ENCODE peak calls at places on chromosomes 6 and 20, in eight cellular contexts. B, H, D, G, K, Q, Y and C are unnamed samples.

GRCh38 chr6:24139639-24140038 is 13.6 kb downstream of the NRSN1 start:
- DNase-seq in B (no peak), G (no peak), D (no peak), H (no peak), K (no peak), Q (no peak), Y (no peak), C (no peak)

GRCh38 chr6:142695016-142695415 is 250.0 kb downstream of the HIVEP2 start:
- DNase-seq in B (no peak), D (no peak), Y (no peak), H (no peak), Q (no peak), G (no peak), K (no peak), C (no peak)

GRCh38 chr20:37729909-37730308 is 36.1 kb downstream of the CTNNBL1 start:
- DNase-seq in Q (no peak), B (no peak), G (no peak), D (no peak), K (no peak), Y (no peak), H (no peak), C (no peak)

GRCh38 chr20:2585811-2586210 is 49.4 kb downstream of the TMC2 start:
- DNase-seq in B (no peak), D (no peak), K (no peak), H (no peak), Y (no peak), G (no peak), Q (no peak), C (no peak)

GRCh38 chr6:31525932-31526591 is 2.7 kb upstream of the MCCD1 start:
- DNase-seq in Y (no peak), B (no peak), Q (no peak), K (peak), H (no peak), G (no peak), D (no peak), C (no peak)

GRCh38 chr6:125008261-125008671 is 46.0 kb downstream of the RNF217 start:
- DNase-seq in B (no peak), G (no peak), Y (no peak), D (no peak), H (no peak), K (no peak), Q (no peak), C (no peak)

GRCh38 chr6:129923520-129923919 is 62.4 kb upstream of the TMEM244 start:
- DNase-seq in B (no peak), G (no peak), H (no peak), K (no peak), D (no peak), Q (no peak), Y (no peak), C (no peak)

GRCh38 chr20:59159091-59159821 is 4.4 kb upstream of the ZNF831 start:
- DNase-seq in Q (no peak), D (no peak), B (no peak), Y (peak), G (no peak), K (no peak), H (no peak), C (no peak)

GRCh38 chr6:25945175-25945574 is 14.7 kb upstream of the SLC17A2 start:
- DNase-seq in Y (no peak), D (no peak), Q (no peak), K (no peak), B (no peak), G (no peak), H (no peak), C (no peak)

GRCh38 chr6:137823826-137824501 is 43.1 kb upstream of the TNFAIP3 start:
- DNase-seq in K (no peak), H (no peak), G (peak), D (no peak), Y (peak), Q (no peak), B (peak), C (no peak)

GRCh38 chr6:142395768-142396231 is 94.0 kb downstream of the ADGRG6 start:
- DNase-seq in Q (no peak), B (no peak), H (no peak), G (no peak), Y (no peak), K (peak), D (no peak), C (no peak)

GRCh38 chr6:10521104-10521808 is at the start of gene GCNT2:
- DNase-seq in K (peak), G (peak), Y (peak), D (no peak), Q (no peak), H (peak), B (no peak), C (peak)

GRCh38 chr6:155315516-155315871 is 1.2 kb upstream of the TFB1M start:
- DNase-seq in D (no peak), Y (no peak), K (peak), B (no peak), H (peak), Q (no peak), G (no peak), C (no peak)

GRCh38 chr6:29926081-29926794 is 16.1 kb upstream of the HLA-A start:
- DNase-seq in Q (no peak), G (no peak), B (no peak), H (no peak), D (no peak), K (no peak), Y (peak), C (no peak)

GRCh38 chr6:113994934-113995342 is 24.0 kb upstream of the HDAC2 start:
- DNase-seq in Q (peak), B (no peak), D (no peak), G (no peak), Y (peak), K (peak), H (peak), C (peak)

GRCh38 chr6:81515562-81516453 is 236.7 kb downstream of the TENT5A start:
- DNase-seq in Y (no peak), B (no peak), K (no peak), H (no peak), Q (no peak), D (no peak), G (no peak), C (no peak)

GRCh38 chr20:17210983-17211382 is 15.9 kb upstream of the PCSK2 start:
- DNase-seq in D (no peak), Q (no peak), Y (no peak), K (no peak), B (no peak), G (no peak), H (peak), C (no peak)

GRCh38 chr20:24633026-24633425 is 163.6 kb downstream of the SYNDIG1 start:
- DNase-seq in K (no peak), B (no peak), D (no peak), H (no peak), G (no peak), Q (no peak), Y (no peak), C (no peak)

GRCh38 chr6:135212935-135213334 is 31.8 kb downstream of the MYB start:
- DNase-seq in K (no peak), H (no peak), Y (no peak), D (no peak), Q (no peak), G (no peak), B (no peak), C (no peak)

GRCh38 chr6:129801909-129802308 is 59.2 kb downstream of the TMEM244 start:
- DNase-seq in D (peak), Y (no peak), B (no peak), Q (no peak), H (no peak), G (no peak), K (no peak), C (no peak)

GRCh38 chr6:16244869-16245451 is 6.6 kb downstream of the GMPR start:
- DNase-seq in H (no peak), Y (no peak), D (no peak), Q (no peak), G (no peak), K (peak), B (no peak), C (no peak)

GRCh38 chr20:44702776-44703175 is 12.4 kb upstream of the CCN5 start:
- DNase-seq in K (peak), H (no peak), Q (no peak), D (peak), B (peak), Y (no peak), G (peak), C (no peak)

GRCh38 chr6:219019-219570 is 73.2 kb upstream of the DUSP22 start:
- DNase-seq in Q (no peak), G (no peak), H (no peak), D (no peak), B (no peak), Y (no peak), K (no peak), C (no peak)

GRCh38 chr6:85594197-85594930 is 706 bp upstream of the SNX14 start:
- DNase-seq in K (peak), Y (peak), H (no peak), B (no peak), G (no peak), Q (no peak), D (no peak), C (no peak)

GRCh38 chr6:50825375-50826036 is 6.8 kb downstream of the TFAP2B start:
- DNase-seq in Y (no peak), K (no peak), D (no peak), B (no peak), H (no peak), Q (no peak), G (no peak), C (no peak)

GRCh38 chr6:35165630-35166071 is 24.5 kb upstream of the TCP11 start:
- DNase-seq in Y (no peak), G (peak), K (no peak), D (no peak), B (no peak), H (peak), Q (no peak), C (peak)

GRCh38 chr6:33323623-33323948 is 6.0 kb upstream of the ZBTB22 start:
- DNase-seq in G (no peak), Q (no peak), Y (peak), H (no peak), D (no peak), K (no peak), B (peak), C (no peak)

GRCh38 chr6:122778961-122779671 is 400 bp upstream of the FABP7 start:
- DNase-seq in K (no peak), Q (no peak), Y (peak), D (no peak), B (no peak), H (no peak), G (no peak), C (no peak)

GRCh38 chr20:14336667-14337066 is 745 bp downstream of the FLRT3 start:
- DNase-seq in K (no peak), D (no peak), B (no peak), Y (peak), H (peak), G (no peak), Q (no peak), C (no peak)

GRCh38 chr6:28211840-28212509 is 13.1 kb upstream of the ZSCAN9 start:
- DNase-seq in Y (peak), B (no peak), Q (no peak), H (no peak), D (no peak), K (no peak), G (no peak), C (no peak)

GRCh38 chr6:36733300-36733699 is 35.7 kb downstream of the RAB44 start:
- DNase-seq in H (no peak), G (no peak), Q (no peak), K (no peak), Y (no peak), B (no peak), D (no peak), C (no peak)

GRCh38 chr6:136599324-136600011 is 49.2 kb upstream of the MAP7 start:
- DNase-seq in B (no peak), Y (no peak), D (no peak), Q (no peak), K (no peak), H (no peak), G (no peak), C (no peak)

GRCh38 chr6:125989631-125990030 is 3.3 kb downstream of the TRMT11 start:
- DNase-seq in Q (no peak), H (peak), B (no peak), K (peak), G (no peak), Y (peak), D (no peak), C (no peak)

GRCh38 chr6:39313526-39314272 is 520 bp downstream of the KCNK17 start:
- DNase-seq in H (no peak), K (no peak), Q (no peak), D (no peak), Y (peak), G (no peak), B (no peak), C (no peak)

GRCh38 chr6:71419217-71419953 is 130.8 kb downstream of the OGFRL1 start:
- DNase-seq in G (no peak), K (peak), Y (peak), H (no peak), B (no peak), Q (no peak), D (peak), C (no peak)

GRCh38 chr6:73290435-73290834 is 27.4 kb upstream of the KHDC1 start:
- DNase-seq in D (no peak), G (no peak), H (no peak), K (peak), Q (no peak), B (no peak), Y (no peak), C (no peak)

GRCh38 chr20:10462516-10462915 is 27.4 kb downstream of the SLX4IP start:
- DNase-seq in H (no peak), D (no peak), Y (no peak), Q (no peak), G (no peak), K (peak), B (no peak), C (no peak)

GRCh38 chr6:111013144-111013905 is 31.5 kb downstream of the RPF2 start:
- DNase-seq in Q (no peak), G (no peak), H (no peak), B (no peak), K (no peak), Y (no peak), D (no peak), C (no peak)
- TF ChIP-seq POLR2AphosphoS5 in Q (no peak), G (no peak), H (no peak), B (no peak), K (no peak), Y (no peak), D (no peak), C (no peak)

GRCh38 chr20:41367956-41368355 is 1.3 kb upstream of the EMILIN3 start:
- DNase-seq in D (no peak), Q (no peak), K (no peak), G (no peak), H (no peak), Y (no peak), B (no peak), C (no peak)
- TF ChIP-seq CTCF in D (no peak), Q (no peak), K (no peak), G (no peak), H (no peak), Y (peak), B (no peak), C (no peak)

GRCh38 chr6:168367285-168367720 is 47.7 kb upstream of the DACT2 start:
- DNase-seq in B (peak), H (no peak), K (no peak), G (no peak), Y (no peak), D (no peak), Q (no peak), C (no peak)
- TF ChIP-seq POLR2AphosphoS5 in B (no peak), H (no peak), K (no peak), G (no peak), Y (no peak), D (no peak), Q (no peak), C (no peak)

GRCh38 chr20:63520594-63520938 is at the start of gene PPDPF:
- DNase-seq in D (peak), B (no peak), Q (no peak), K (peak), H (no peak), G (peak), Y (no peak), C (no peak)

GRCh38 chr20:63517376-63518309 is 2.9 kb upstream of the PPDPF start:
- DNase-seq in B (no peak), D (no peak), K (no peak), H (no peak), G (no peak), Y (no peak), Q (no peak), C (no peak)

GRCh38 chr20:63519765-63520593 is 586 bp upstream of the PPDPF start:
- DNase-seq in Y (peak), Q (no peak), H (no peak), G (no peak), K (peak), D (no peak), B (peak), C (no peak)

GRCh38 chr20:63518946-63519764 is 1.4 kb upstream of the PPDPF start:
- DNase-seq in Q (no peak), G (no peak), D (no peak), Y (no peak), B (peak), H (no peak), K (no peak), C (no peak)

GRCh38 chr20:63518351-63518861 is 2.2 kb upstream of the PPDPF start:
- DNase-seq in G (no peak), D (no peak), B (peak), K (no peak), Q (no peak), H (no peak), Y (no peak), C (no peak)
- TF ChIP-seq CTCF in G (no peak), D (no peak), B (no peak), K (no peak), Q (no peak), H (peak), Y (peak), C (no peak)